ENCODE peak calls at places on chromosomes 12 and 14, in eight cellular contexts. P, B, I, R, O, Z, M and J are unnamed samples.

GRCh38 chr14:23831591-23831990 is 122.0 kb upstream of the DHRS4 start:
- DNase-seq in P (no peak), R (no peak), B (no peak), O (no peak), M (no peak), Z (no peak), I (no peak), J (no peak)

GRCh38 chr12:48925218-48925871 is at the start of gene FKBP11:
- DNase-seq in B (peak), O (peak), M (peak), P (peak), Z (peak), I (peak), R (peak), J (peak)

GRCh38 chr12:4269279-4269991 is 4.1 kb upstream of the CCND2 start:
- DNase-seq in O (peak), I (no peak), M (peak), R (peak), P (peak), Z (peak), B (peak), J (peak)

GRCh38 chr12:3527181-3527580 is 36.2 kb downstream of the PRMT8 start:
- DNase-seq in Z (no peak), R (no peak), I (no peak), P (no peak), M (no peak), B (no peak), O (no peak), J (no peak)

GRCh38 chr12:3206536-3207072 is 129.4 kb downstream of the TSPAN9 start:
- DNase-seq in I (no peak), M (no peak), O (no peak), B (no peak), Z (no peak), P (no peak), R (no peak), J (no peak)

GRCh38 chr14:95533391-95533821 is 1.4 kb upstream of the GLRX5 start:
- DNase-seq in I (no peak), R (no peak), B (peak), P (no peak), O (no peak), Z (no peak), M (no peak), J (no peak)

GRCh38 chr14:50347521-50347920 is 35.4 kb downstream of the DMAC2L start:
- DNase-seq in B (no peak), I (no peak), O (no peak), M (peak), P (no peak), Z (no peak), R (no peak), J (no peak)

GRCh38 chr14:61260939-61261776 is 20.0 kb downstream of the TMEM30B start:
- DNase-seq in R (no peak), M (peak), Z (no peak), I (no peak), O (no peak), B (no peak), P (no peak), J (no peak)

GRCh38 chr12:130601327-130601726 is 114.8 kb downstream of the RIMBP2 start:
- DNase-seq in I (no peak), P (no peak), R (no peak), B (no peak), O (no peak), Z (no peak), M (no peak), J (no peak)

GRCh38 chr12:113322353-113322752 is 12.6 kb downstream of the SLC8B1 start:
- DNase-seq in O (no peak), I (no peak), Z (no peak), R (no peak), P (no peak), M (no peak), B (no peak), J (no peak)

GRCh38 chr14:56979961-56980360 is 169.7 kb upstream of the OTX2 start:
- DNase-seq in M (no peak), I (no peak), Z (no peak), O (no peak), R (no peak), P (no peak), B (no peak), J (no peak)

GRCh38 chr12:46664771-46665287 is 161.0 kb downstream of the SLC38A4 start:
- DNase-seq in I (peak), P (no peak), Z (no peak), O (no peak), R (no peak), M (no peak), B (no peak), J (no peak)

GRCh38 chr12:70971395-70971794 is 50.9 kb upstream of the PTPRR start:
- DNase-seq in I (no peak), M (no peak), Z (no peak), R (no peak), O (no peak), P (no peak), B (no peak), J (no peak)

GRCh38 chr12:54306925-54307731 is 6.3 kb upstream of the NFE2 start:
- DNase-seq in P (peak), B (peak), M (peak), Z (peak), O (no peak), R (peak), I (peak), J (peak)

GRCh38 chr12:49619286-49619685 is 4.1 kb upstream of the PRPF40B start:
- DNase-seq in R (no peak), P (no peak), Z (no peak), O (no peak), I (no peak), M (no peak), B (no peak), J (no peak)

DNA sequence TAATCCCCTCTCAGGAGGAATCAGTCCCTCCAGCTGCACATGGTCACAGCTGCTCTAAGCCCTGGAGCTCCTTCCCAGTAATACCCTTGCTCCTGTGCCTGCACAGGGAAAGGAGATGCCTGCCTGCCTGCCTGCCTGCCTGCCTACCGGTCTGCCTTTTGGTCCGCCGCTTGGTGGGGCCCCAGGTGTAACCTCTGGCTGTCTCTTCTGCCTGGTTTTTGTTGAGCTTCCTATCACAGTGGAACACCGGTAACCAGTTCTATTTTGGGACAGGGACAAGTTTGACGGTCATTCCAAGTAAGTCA is 99.8 kb downstream of the DAD1 start:
- DNase-seq in M (no peak), I (no peak), O (no peak), R (no peak), Z (no peak), B (no peak), P (no peak), J (no peak)
- TF ChIP-seq POLR2A in M (no peak), I (no peak), O (no peak), R (no peak), Z (no peak), B (no peak), P (no peak), J (no peak)

GRCh38 chr12:13218641-13219040 is 22.1 kb downstream of the EMP1 start:
- DNase-seq in Z (no peak), O (no peak), M (no peak), I (no peak), B (no peak), P (no peak), R (no peak), J (no peak)
- TF ChIP-seq POLR2A in Z (no peak), O (no peak), M (no peak), I (no peak), B (no peak), P (no peak), R (no peak), J (no peak)

GRCh38 chr12:9933966-9934365 is 1.8 kb upstream of the CLEC2A start:
- DNase-seq in R (no peak), P (no peak), Z (no peak), B (no peak), M (no peak), O (no peak), I (no peak), J (no peak)
- TF ChIP-seq POLR2A in R (no peak), P (no peak), Z (no peak), B (no peak), M (no peak), O (no peak), I (no peak), J (no peak)

GRCh38 chr14:21382886-21383847 is 652 bp downstream of the SUPT16H start:
- DNase-seq in Z (peak), M (peak), P (peak), O (peak), B (peak), R (peak), I (peak), J (peak)
- TF ChIP-seq POLR2A in Z (no peak), M (no peak), P (no peak), O (no peak), B (no peak), R (no peak), I (no peak), J (no peak)

DNA sequence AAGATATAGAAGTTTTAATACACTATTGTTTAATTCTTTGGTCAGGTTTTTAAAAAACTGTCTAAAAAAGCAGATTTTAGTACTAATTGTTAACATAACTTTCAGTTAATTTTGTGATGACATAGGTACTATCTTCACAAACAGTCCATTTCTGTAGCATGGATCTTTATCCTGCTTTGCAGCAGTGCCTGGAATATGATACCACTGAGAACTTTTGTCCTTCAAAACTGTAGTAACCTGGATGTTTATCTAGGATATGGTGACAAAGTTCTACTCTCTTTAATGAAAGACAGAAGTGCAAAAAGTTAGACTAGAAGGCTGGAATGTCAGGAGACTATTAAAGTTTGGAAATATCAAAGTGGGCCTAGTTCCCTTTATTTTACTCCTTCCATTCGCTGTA is 159.9 kb downstream of the SYNE2 start:
- DNase-seq in R (no peak), I (no peak), O (no peak), Z (no peak), M (no peak), P (no peak), B (no peak), J (no peak)
- TF ChIP-seq POLR2A in R (no peak), I (no peak), O (no peak), Z (no peak), M (no peak), P (no peak), B (no peak), J (no peak)

GRCh38 chr12:31659087-31659942 is at the start of gene ETFBKMT:
- DNase-seq in O (peak), R (peak), P (peak), B (peak), I (peak), Z (peak), M (peak), J (peak)
- TF ChIP-seq POLR2A in O (peak), R (no peak), P (peak), B (no peak), I (peak), Z (no peak), M (peak), J (peak)

GRCh38 chr12:121918679-121919038 is 267 bp downstream of the CFAP251 start:
- DNase-seq in P (no peak), Z (no peak), R (no peak), B (no peak), O (no peak), I (no peak), M (no peak), J (no peak)

GRCh38 chr12:121916719-121917118 is 1.7 kb upstream of the CFAP251 start:
- DNase-seq in Z (no peak), P (peak), B (no peak), R (no peak), M (no peak), O (no peak), I (no peak), J (no peak)

GRCh38 chr12:121921106-121921505 is 2.7 kb downstream of the CFAP251 start:
- DNase-seq in B (no peak), P (no peak), O (no peak), Z (no peak), I (no peak), M (no peak), R (no peak), J (no peak)

GRCh38 chr12:121915841-121916321 is 2.5 kb upstream of the CFAP251 start:
- DNase-seq in I (no peak), M (no peak), B (no peak), O (no peak), R (no peak), P (no peak), Z (no peak), J (no peak)

DNA sequence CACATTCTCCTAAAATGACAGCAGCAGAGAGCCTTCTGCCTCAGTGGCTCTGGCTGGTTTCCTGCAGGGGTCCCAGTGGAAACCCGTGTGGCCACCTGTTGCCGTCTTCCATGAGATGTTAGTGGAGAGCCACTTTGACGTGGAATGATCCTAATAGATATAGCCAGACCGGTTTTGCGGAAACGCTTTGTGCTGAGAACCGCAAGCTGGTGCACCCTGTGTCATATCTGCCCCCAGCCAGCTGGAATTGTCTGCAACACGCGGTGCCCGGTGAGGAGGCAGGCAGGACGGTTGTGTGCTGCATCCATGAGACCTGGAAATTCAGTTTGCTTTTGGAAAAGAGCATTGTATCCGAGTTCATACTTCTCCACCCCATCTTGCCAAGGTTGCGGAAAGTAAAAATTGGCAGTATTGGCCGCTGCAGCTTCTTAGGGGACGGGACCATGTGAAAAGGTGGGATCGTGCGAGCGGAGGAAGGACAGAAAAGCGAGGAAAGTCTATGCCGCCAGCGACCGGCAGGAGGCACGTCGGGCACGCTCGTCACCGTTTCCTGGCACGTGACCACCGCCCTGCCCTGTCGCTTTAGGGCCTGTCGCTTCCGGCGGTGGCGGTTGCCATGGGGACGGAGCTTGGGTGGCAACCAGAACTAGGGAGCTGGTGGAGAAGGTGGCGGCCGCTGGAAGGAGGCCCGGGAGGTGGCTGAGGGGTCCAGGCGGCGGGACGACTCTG is at the start of gene CFAP251:
- DNase-seq in B (peak), Z (peak), R (peak), I (no peak), M (peak), P (peak), O (peak), J (peak)
- TF ChIP-seq POLR2A in B (no peak), Z (no peak), R (no peak), I (no peak), M (no peak), P (no peak), O (no peak), J (no peak)